ENCODE peak calls at places on chromosomes 16 and 17, in nine cellular contexts. L, W, A, O, U, S, X, V and M are unnamed samples.

GRCh38 chr17:45221081-45221996 is at the start of gene FMNL1:
- DNase-seq in L (peak; percentile 57), U (peak; percentile 40), X (no peak), O (peak; percentile 59), W (peak; percentile 74), V (no peak), S (peak; percentile 86), A (peak; percentile 91), M (peak; percentile 47)

GRCh38 chr17:50547736-50548083 is 736 bp downstream of the SPATA20 start:
- DNase-seq in S (no peak), V (no peak), X (no peak), O (no peak), W (no peak), L (no peak), A (no peak), U (peak; percentile 34), M (no peak)

GRCh38 chr17:67608691-67609090 is 109.0 kb upstream of the NOL11 start:
- DNase-seq in W (no peak), O (no peak), A (no peak), L (no peak), X (no peak), S (no peak), U (peak; percentile 30), V (peak; percentile 62), M (no peak)

GRCh38 chr16:48101069-48101674 is 54.6 kb downstream of the ABCC12 start:
- DNase-seq in L (no peak), X (no peak), W (no peak), S (no peak), V (peak; percentile 21), O (peak; percentile 39), U (no peak), A (no peak), M (no peak)

GRCh38 chr16:66391726-66392670 is 25.5 kb downstream of the CDH5 start:
- DNase-seq in U (no peak), V (no peak), A (peak; percentile 25), L (no peak), S (no peak), W (no peak), O (no peak), X (no peak), M (no peak)

GRCh38 chr17:44533533-44534246 is 23.6 kb upstream of the FZD2 start:
- DNase-seq in O (peak; percentile 87), L (peak; percentile 92), V (peak; percentile 71), W (peak; percentile 81), A (peak; percentile 95), S (peak; percentile 89), X (peak; percentile 73), U (peak; percentile 90), M (peak; percentile 96)

GRCh38 chr17:56594528-56595418 is 1.3 kb downstream of the NOG start:
- DNase-seq in O (peak; percentile 3), V (no peak), A (peak; percentile 46), L (peak; percentile 11), S (peak; percentile 50), U (no peak), X (no peak), W (peak; percentile 47), M (no peak)

GRCh38 chr17:39164675-39165143 is 1.3 kb downstream of the ARL5C start:
- DNase-seq in V (peak; percentile 94), W (peak; percentile 79), X (peak; percentile 81), L (peak; percentile 94), S (peak; percentile 85), U (peak; percentile 86), O (peak; percentile 89), A (peak; percentile 92), M (peak; percentile 82)

GRCh38 chr17:30279156-30279555 is 12.6 kb downstream of the BLMH start:
- DNase-seq in V (no peak), W (no peak), U (no peak), L (no peak), O (no peak), S (no peak), A (no peak), X (no peak), M (no peak)

GRCh38 chr17:83170571-83171260 is 91.3 kb downstream of the METRNL start:
- DNase-seq in O (no peak), X (no peak), S (no peak), V (no peak), W (no peak), L (no peak), A (peak; percentile 25), U (no peak), M (no peak)

GRCh38 chr17:66088173-66088572 is 103.8 kb downstream of the CEP112 start:
- DNase-seq in U (no peak), S (no peak), O (no peak), A (no peak), L (no peak), W (no peak), X (no peak), V (no peak), M (no peak)

GRCh38 chr16:86734559-86735480 is 156.5 kb downstream of the FOXL1 start:
- DNase-seq in W (no peak), O (no peak), L (no peak), A (no peak), X (no peak), U (no peak), S (no peak), V (no peak), M (no peak)

GRCh38 chr17:81102869-81103268 is 62.4 kb upstream of the PVALEF start:
- DNase-seq in V (no peak), O (no peak), S (no peak), L (no peak), W (no peak), U (no peak), X (no peak), A (no peak), M (no peak)

GRCh38 chr17:56902350-56902749 is 11.5 kb downstream of the TRIM25 start:
- DNase-seq in S (no peak), V (peak; percentile 25), O (no peak), X (no peak), L (no peak), W (no peak), U (no peak), A (no peak), M (no peak)

GRCh38 chr17:39607057-39607850 is 466 bp downstream of the NEUROD2 start:
- DNase-seq in W (no peak), X (no peak), S (no peak), O (no peak), A (no peak), U (no peak), L (no peak), V (no peak), M (no peak)

GRCh38 chr17:57404073-57404472 is 147.8 kb downstream of the MSI2 start:
- DNase-seq in V (no peak), X (no peak), O (no peak), A (no peak), U (no peak), L (no peak), W (no peak), S (no peak), M (no peak)

DNA sequence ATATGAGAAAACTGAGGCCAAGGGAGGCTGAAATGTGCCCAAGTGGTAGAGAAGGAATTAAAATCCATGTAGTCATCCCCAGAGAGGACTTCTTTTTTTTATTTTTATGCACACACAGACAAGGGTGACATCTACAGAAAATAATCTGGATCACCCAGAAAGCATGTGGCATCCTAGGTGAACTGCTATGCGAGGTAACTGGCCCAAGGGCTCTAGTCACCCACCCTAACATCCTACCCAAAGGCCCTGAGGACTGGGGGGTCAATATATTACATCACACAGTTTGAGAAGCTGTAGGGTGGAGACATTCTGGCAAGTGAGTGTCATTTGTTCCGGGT is 23.3 kb downstream of the TEX14 start:
- DNase-seq in S (no peak), L (no peak), O (no peak), X (no peak), W (no peak), A (no peak), V (no peak), U (no peak), M (no peak)
- H3K9me3 ChIP-seq in S (no peaks in the 10 kb centered on the region), L (no peaks in the 10 kb centered on the region), O (no peaks in the 10 kb centered on the region), X (no peaks in the 10 kb centered on the region), W (no peaks in the 10 kb centered on the region), A (no peaks in the 10 kb centered on the region), V (no peaks in the 10 kb centered on the region), U (no peaks in the 10 kb centered on the region), M (no peaks in the 10 kb centered on the region)

DNA sequence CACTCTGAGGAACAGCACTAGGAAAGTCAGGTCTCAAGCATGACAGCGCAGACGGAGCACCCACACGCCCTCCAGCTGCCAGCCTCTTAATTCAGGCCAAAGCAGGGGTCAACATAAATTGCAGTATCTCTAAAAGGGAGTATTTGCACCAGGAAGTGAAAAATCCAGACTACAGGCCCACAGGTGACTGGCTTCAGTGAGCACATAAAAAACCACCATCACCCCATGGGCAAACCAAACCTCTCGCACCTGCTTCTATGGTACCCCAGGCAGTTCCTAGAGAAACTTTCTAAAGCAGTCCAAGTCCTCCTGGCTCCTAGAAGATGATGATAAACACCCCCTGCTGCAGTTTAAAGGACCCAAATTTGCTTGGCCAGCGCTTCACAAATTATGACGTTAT is 129.8 kb downstream of the ZNF423 start:
- DNase-seq in X (no peak), L (no peak), S (no peak), W (no peak), U (no peak), O (no peak), A (no peak), V (no peak), M (no peak)
- H3K27ac ChIP-seq in X (no peak overlapping the region), L (no peak overlapping the region), S (no peak overlapping the region), W (no peak overlapping the region), U (no peak overlapping the region), O (no peak overlapping the region), A (no peak overlapping the region), V (no peak overlapping the region), M (no peak overlapping the region)

DNA sequence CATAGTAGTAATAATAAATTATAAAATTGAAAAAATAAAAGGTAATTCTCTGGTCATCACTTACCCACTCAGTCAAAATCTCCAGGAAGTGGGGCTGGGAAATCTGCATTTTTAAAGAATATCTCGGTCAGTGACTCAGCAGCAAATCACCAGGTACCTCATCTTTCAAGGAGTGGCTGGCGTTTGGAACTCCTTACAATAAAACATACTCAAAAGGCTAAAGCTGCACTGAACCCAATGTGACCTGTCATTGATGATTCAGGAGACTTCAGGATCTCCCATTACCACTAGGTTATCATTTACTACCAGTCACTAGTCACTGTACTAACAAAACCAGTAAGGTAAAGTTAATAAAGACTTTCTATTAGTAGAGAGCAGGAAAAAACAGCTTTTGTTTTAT is 21.5 kb upstream of the RFFL start:
- DNase-seq in W (no peak), A (no peak), X (no peak), S (no peak), V (peak; percentile 76), L (no peak), O (no peak), U (no peak), M (no peak)
- H3K4me1 ChIP-seq in W (peaks cover 36% of the 10 kb centered on the region), A (peaks cover 2% of the 10 kb centered on the region), X (peaks cover 13% of the 10 kb centered on the region), S (peaks cover 31% of the 10 kb centered on the region), V (peaks cover 50% of the 10 kb centered on the region), L (peaks cover 2% of the 10 kb centered on the region), O (peaks cover 38% of the 10 kb centered on the region), U (peaks cover 8% of the 10 kb centered on the region), M (peaks cover 24% of the 10 kb centered on the region)

DNA sequence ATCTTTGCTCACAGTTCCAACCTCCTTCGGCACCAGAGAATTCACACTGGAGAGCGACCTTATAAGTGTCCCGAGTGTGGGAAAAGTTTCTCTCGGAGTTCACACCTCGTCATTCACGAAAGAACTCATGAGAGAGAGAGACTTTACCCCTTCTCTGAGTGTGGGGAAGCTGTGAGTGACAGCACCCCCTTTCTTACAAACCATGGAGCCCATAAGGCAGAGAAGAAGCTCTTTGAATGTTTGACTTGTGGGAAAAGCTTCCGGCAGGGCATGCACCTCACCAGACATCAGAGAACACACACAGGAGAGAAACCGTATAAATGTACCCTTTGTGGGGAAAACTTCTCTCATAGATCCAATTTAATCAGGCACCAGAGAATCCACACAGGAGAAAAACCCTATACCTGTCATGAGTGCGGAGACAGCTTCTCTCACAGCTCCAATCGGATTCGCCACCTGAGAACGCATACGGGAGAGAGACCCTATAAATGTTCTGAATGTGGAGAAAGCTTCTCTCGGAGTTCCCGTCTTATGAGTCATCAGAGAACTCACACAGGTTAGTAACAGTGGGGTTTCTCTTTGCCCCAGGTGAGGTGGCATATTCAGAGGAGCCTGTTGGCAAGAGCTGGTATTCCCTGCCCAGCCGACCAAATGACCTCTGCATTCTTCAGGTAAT is 6.8 kb downstream of the ZNF263 start:
- DNase-seq in X (no peak), U (no peak), V (no peak), O (no peak), W (no peak), S (no peak), A (no peak), L (no peak), M (no peak)
- H3K9me3 ChIP-seq in X (peaks cover 71% of the 10 kb centered on the region), U (no peaks in the 10 kb centered on the region), V (peaks cover 52% of the 10 kb centered on the region), O (peaks cover 7% of the 10 kb centered on the region), W (peaks cover 6% of the 10 kb centered on the region), S (peaks cover 87% of the 10 kb centered on the region), A (peaks cover 36% of the 10 kb centered on the region), L (peaks cover 24% of the 10 kb centered on the region), M (no peaks in the 10 kb centered on the region)